ENCODE peak calls at places on chromosomes 5 and 9, in seven cellular contexts. D is ELR, G is fibroblast of mammary gland, W is GM13976, Q is hypothalamus, J is H4, B is cerebellar cortex. F is an unnamed sample.

GRCh38 chr5:94267350-94267899 is 351.0 kb downstream of the KIAA0825 start:
- DNase-seq in D (no peak), G (no peak), W (no peak), Q (no peak), J (no peak), B (no peak), F (no peak)

GRCh38 chr5:4442221-4442620 is 697.9 kb upstream of the ADAMTS16 start:
- DNase-seq in D (no peak), G (no peak), W (no peak), Q (no peak), J (no peak), B (no peak), F (no peak)

GRCh38 chr5:167290478-167290877 is 1001.0 kb upstream of the WWC1 start:
- DNase-seq in D (no peak), G (no peak), W (no peak), Q (no peak), J (no peak), B (no peak), F (peak; percentile 26)

GRCh38 chr9:137589441-137590122 is 730 bp downstream of the ZMYND19 start:
- DNase-seq in D (peak; percentile 34), G (no peak), W (peak; percentile 45), Q (no peak), J (no peak), B (no peak), F (peak; percentile 38)

GRCh38 chr5:112064956-112065355 is 308.0 kb upstream of the NREP start:
- DNase-seq in D (no peak), G (no peak), W (no peak), Q (no peak), J (no peak), B (no peak), F (no peak)

GRCh38 chr9:446074-446699 is 231.5 kb downstream of the DOCK8 start:
- DNase-seq in D (no peak), G (no peak), W (no peak), Q (no peak), J (no peak), B (no peak), F (no peak)

GRCh38 chr9:113619156-113619861 is 155.8 kb downstream of the RGS3 start:
- DNase-seq in D (no peak), G (no peak), W (no peak), Q (no peak), J (no peak), B (no peak), F (no peak)

GRCh38 chr5:1781107-1781506 is 18.5 kb downstream of the MRPL36 start:
- DNase-seq in D (no peak), G (no peak), W (no peak), Q (no peak), J (no peak), B (no peak), F (no peak)

GRCh38 chr5:54049963-54050362 is 260.4 kb downstream of the ARL15 start:
- DNase-seq in D (peak; percentile 38), G (peak; percentile 15), W (no peak), Q (no peak), J (peak; percentile 10), B (no peak), F (peak; percentile 91)

GRCh38 chr5:139141841-139142240 is 56.3 kb downstream of the SIL1 start:
- DNase-seq in D (peak; percentile 19), G (peak; percentile 95), W (no peak), Q (no peak), J (no peak), B (no peak), F (no peak)

GRCh38 chr9:91436841-91437240 is 13.2 kb upstream of the NFIL3 start:
- DNase-seq in D (no peak), G (no peak), W (no peak), Q (no peak), J (no peak), B (no peak), F (no peak)

GRCh38 chr5:124007675-124008398 is 495.9 kb downstream of the CSNK1G3 start:
- DNase-seq in D (no peak), G (peak; percentile 23), W (no peak), Q (no peak), J (peak; percentile 57), B (no peak), F (no peak)

GRCh38 chr9:94837404-94837803 is 110.9 kb downstream of the AOPEP start:
- DNase-seq in D (no peak), G (no peak), W (no peak), Q (no peak), J (no peak), B (no peak), F (no peak)

GRCh38 chr5:86232246-86232645 is 385.5 kb upstream of the COX7C start:
- DNase-seq in D (no peak), G (no peak), W (no peak), Q (no peak), J (no peak), B (no peak), F (no peak)

GRCh38 chr9:26637101-26637500 is 255.5 kb downstream of the CAAP1 start:
- DNase-seq in D (no peak), G (no peak), W (no peak), Q (no peak), J (no peak), B (no peak), F (no peak)

GRCh38 chr5:135944967-135945560 is 9.7 kb downstream of the LECT2 start:
- DNase-seq in D (peak; percentile 89), G (peak; percentile 90), W (peak; percentile 55), Q (peak; percentile 34), J (peak; percentile 89), B (peak; percentile 74), F (peak; percentile 80)

GRCh38 chr9:76576344-76576743 is 117.4 kb downstream of the GCNT1 start:
- DNase-seq in D (peak; percentile 82), G (peak; percentile 89), W (peak; percentile 83), Q (no peak), J (peak; percentile 89), B (no peak), F (peak; percentile 78)

GRCh38 chr5:111582962-111583669 is 70.8 kb upstream of the STARD4 start:
- DNase-seq in D (peak; percentile 67), G (peak; percentile 79), W (no peak), Q (no peak), J (no peak), B (no peak), F (peak; percentile 94)

GRCh38 chr9:114155967-114156294 is 594 bp downstream of the COL27A1 start:
- DNase-seq in D (peak; percentile 52), G (no peak), W (no peak), Q (no peak), J (no peak), B (no peak), F (peak; percentile 21)

GRCh38 chr9:129576546-129577543 is 44.1 kb downstream of the C9orf50 start:
- DNase-seq in D (peak; percentile 92), G (peak; percentile 81), W (no peak), Q (no peak), J (no peak), B (no peak), F (peak; percentile 84)

GRCh38 chr5:71924980-71925379 is 182.3 kb upstream of the MAP1B start:
- DNase-seq in D (peak; percentile 58), G (peak; percentile 40), W (no peak), Q (no peak), J (peak; percentile 75), B (no peak), F (peak; percentile 68)

GRCh38 chr5:127355342-127355741 is 64.7 kb downstream of the MEGF10 start:
- DNase-seq in D (no peak), G (no peak), W (no peak), Q (no peak), J (no peak), B (no peak), F (no peak)

GRCh38 chr5:68534131-68534940 is 318.8 kb downstream of the PIK3R1 start:
- DNase-seq in D (no peak), G (no peak), W (no peak), Q (peak; percentile 53), J (peak; percentile 81), B (peak; percentile 68), F (peak; percentile 61)

GRCh38 chr5:165559645-165560044 is 2054.2 kb downstream of the MAT2B start:
- DNase-seq in D (no peak), G (no peak), W (no peak), Q (no peak), J (no peak), B (no peak), F (no peak)

GRCh38 chr9:135154050-135154570 is 66.6 kb downstream of the OLFM1 start:
- DNase-seq in D (no peak), G (no peak), W (no peak), Q (no peak), J (no peak), B (no peak), F (no peak)

GRCh38 chr9:132776268-132776667 is 101.8 kb downstream of the AK8 start:
- DNase-seq in D (no peak), G (no peak), W (no peak), Q (no peak), J (no peak), B (no peak), F (no peak)

F was measured in EH.